ENCODE peak calls at places on chromosomes 1 and 21, in four cellular contexts. One of them, this sample, is unnamed.

GRCh38 chr1:150973826-150974579 is 632 bp downstream of the CERS2 start:
- DNase-seq in neural progenitor cell: peak
- DNase-seq in GM23338: peak
- DNase-seq in OCI-LY7: peak
- DNase-seq in this sample: peak

GRCh38 chr1:41626146-41626545 is 141.7 kb upstream of the EDN2 start:
- DNase-seq in neural progenitor cell: no peak
- DNase-seq in GM23338: no peak
- DNase-seq in OCI-LY7: no peak
- DNase-seq in this sample: peak

GRCh38 chr21:45255381-45256020 is 32.2 kb downstream of the POFUT2 start:
- DNase-seq in neural progenitor cell: no peak
- DNase-seq in GM23338: no peak
- DNase-seq in OCI-LY7: peak
- DNase-seq in this sample: no peak

GRCh38 chr1:59279651-59280050 is 17.2 kb upstream of the FGGY start:
- DNase-seq in neural progenitor cell: no peak
- DNase-seq in GM23338: no peak
- DNase-seq in OCI-LY7: no peak
- DNase-seq in this sample: no peak

GRCh38 chr1:9626201-9626608 is 25.3 kb upstream of the PIK3CD start:
- DNase-seq in neural progenitor cell: no peak
- DNase-seq in GM23338: no peak
- DNase-seq in OCI-LY7: peak
- DNase-seq in this sample: no peak

GRCh38 chr21:19603011-19603593 is 1199.5 kb upstream of the TMPRSS15 start:
- DNase-seq in neural progenitor cell: no peak
- DNase-seq in GM23338: no peak
- DNase-seq in OCI-LY7: no peak
- DNase-seq in this sample: no peak

GRCh38 chr1:244665771-244666217 is 12.9 kb downstream of the DESI2 start:
- DNase-seq in neural progenitor cell: no peak
- DNase-seq in GM23338: no peak
- DNase-seq in OCI-LY7: peak
- DNase-seq in this sample: peak

GRCh38 chr1:59767119-59767518 is 47.6 kb upstream of the HOOK1 start:
- DNase-seq in neural progenitor cell: no peak
- DNase-seq in GM23338: no peak
- DNase-seq in OCI-LY7: no peak
- DNase-seq in this sample: peak

GRCh38 chr1:35577071-35577998 is 4.2 kb downstream of the TFAP2E start:
- DNase-seq in neural progenitor cell: peak
- DNase-seq in GM23338: peak
- DNase-seq in OCI-LY7: peak
- DNase-seq in this sample: peak

GRCh38 chr1:94209425-94209824 is 28.0 kb downstream of the ARHGAP29 start:
- DNase-seq in neural progenitor cell: no peak
- DNase-seq in GM23338: no peak
- DNase-seq in OCI-LY7: no peak
- DNase-seq in this sample: peak

GRCh38 chr1:47578026-47578861 is 140.4 kb downstream of the FOXD2 start:
- DNase-seq in neural progenitor cell: no peak
- DNase-seq in GM23338: peak
- DNase-seq in OCI-LY7: no peak
- DNase-seq in this sample: no peak

GRCh38 chr1:15409400-15410222 is at the start of gene EFHD2:
- DNase-seq in neural progenitor cell: peak
- DNase-seq in GM23338: peak
- DNase-seq in OCI-LY7: peak
- DNase-seq in this sample: peak

GRCh38 chr1:23419180-23419579 is 5.4 kb downstream of the TCEA3 start:
- DNase-seq in neural progenitor cell: peak
- DNase-seq in GM23338: peak
- DNase-seq in OCI-LY7: no peak
- DNase-seq in this sample: no peak
- TF ChIP-seq EZH2phosphoT487 in neural progenitor cell: no peak
- TF ChIP-seq EZH2phosphoT487 in GM23338: no peak
- TF ChIP-seq EZH2phosphoT487 in OCI-LY7: no peak
- TF ChIP-seq EZH2phosphoT487 in this sample: no peak

DNA sequence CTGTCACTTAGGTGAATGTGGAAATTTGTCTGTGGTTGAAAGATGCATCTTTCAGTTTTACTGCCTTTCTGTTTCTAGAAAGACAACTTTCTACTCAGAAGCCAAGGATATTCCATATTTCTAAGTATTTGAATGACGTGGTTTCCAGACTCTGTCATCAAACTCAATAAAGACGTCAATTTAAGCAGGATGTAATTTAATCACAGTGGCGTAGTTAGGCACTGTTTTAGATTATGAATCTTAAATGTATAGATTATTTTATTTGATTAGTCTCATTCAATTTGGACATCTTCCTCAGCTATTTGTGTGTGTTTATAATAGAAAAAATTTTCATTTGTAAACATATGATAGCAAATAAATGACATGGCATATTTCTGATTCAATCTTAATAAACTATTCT is 298.9 kb downstream of the RYR2 start:
- DNase-seq in neural progenitor cell: no peak
- DNase-seq in GM23338: no peak
- DNase-seq in OCI-LY7: no peak
- DNase-seq in this sample: no peak
- H3K4me2 ChIP-seq in neural progenitor cell: no peak
- H3K4me2 ChIP-seq in GM23338: peak
- H3K4me2 ChIP-seq in OCI-LY7: no peak
- H3K4me2 ChIP-seq in this sample: no peak

GRCh38 chr1:218156602-218157001 is 128.5 kb upstream of the RRP15 start:
- DNase-seq in neural progenitor cell: peak
- DNase-seq in GM23338: peak
- DNase-seq in OCI-LY7: no peak
- DNase-seq in this sample: no peak
- TF ChIP-seq EZH2phosphoT487 in neural progenitor cell: no peak
- TF ChIP-seq EZH2phosphoT487 in GM23338: no peak
- TF ChIP-seq EZH2phosphoT487 in OCI-LY7: no peak
- TF ChIP-seq EZH2phosphoT487 in this sample: no peak

DNA sequence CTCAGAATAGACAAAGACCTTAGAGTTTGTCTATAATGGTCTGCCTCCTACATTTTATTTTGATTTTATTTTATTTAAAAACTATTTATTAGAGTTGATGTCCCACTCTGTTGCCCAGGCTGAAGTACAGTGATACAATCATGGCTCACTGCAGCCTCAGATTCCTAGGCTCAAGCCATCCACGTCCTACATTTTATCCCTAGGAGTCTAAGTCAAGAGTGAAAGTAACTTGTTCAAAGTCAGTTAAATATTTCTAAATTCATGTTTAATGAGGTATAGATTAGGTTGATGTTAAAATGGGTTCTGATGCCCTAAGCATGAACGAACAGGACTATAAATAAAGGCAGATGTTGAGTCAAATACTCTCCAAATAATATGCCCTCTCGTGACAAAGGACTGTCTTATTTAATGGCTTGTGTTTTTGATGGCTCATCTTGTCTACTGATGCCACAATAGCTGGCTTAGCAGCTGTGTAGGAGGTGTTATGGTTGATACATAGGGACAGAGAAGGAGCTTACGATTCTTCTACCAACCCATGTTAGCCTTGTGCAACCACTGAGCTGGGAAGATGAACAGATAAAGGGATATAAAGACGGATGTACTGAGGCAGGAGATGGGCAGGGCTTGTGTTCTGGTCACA is 66.0 kb upstream of the CR1L start:
- DNase-seq in neural progenitor cell: no peak
- DNase-seq in GM23338: no peak
- DNase-seq in OCI-LY7: no peak
- DNase-seq in this sample: no peak
- H3K4me2 ChIP-seq in neural progenitor cell: no peak
- H3K4me2 ChIP-seq in GM23338: no peak
- H3K4me2 ChIP-seq in OCI-LY7: no peak
- H3K4me2 ChIP-seq in this sample: no peak

This sample was measured in GM23248.